ENCODE peak calls at places on chromosomes 5 and 9, in four cellular contexts. A is adipocyte, F is ovary, I is thoracic aorta. T is an unnamed sample.

GRCh38 chr5:20958641-20959040 is 970.6 kb upstream of the CDH18 start:
- DNase-seq in A (no peak), F (no peak), I (no peak), T (no peak)

GRCh38 chr5:66302344-66302743 is 158.2 kb downstream of the SREK1 start:
- DNase-seq in F (no peak), A (no peak), I (no peak), T (no peak)

GRCh38 chr9:86252870-86253269 is 6.6 kb downstream of the C9orf153 start:
- DNase-seq in I (no peak), F (no peak), A (no peak), T (no peak)

GRCh38 chr5:146111409-146111808 is 6.0 kb upstream of the PLAC8L1 start:
- DNase-seq in A (no peak), F (no peak), I (no peak), T (no peak)

GRCh38 chr5:125576823-125577222 is 830.4 kb upstream of the ZNF608 start:
- DNase-seq in I (no peak), A (no peak), F (no peak), T (no peak)

GRCh38 chr5:113061851-113062631 is 85.4 kb downstream of the DCP2 start:
- DNase-seq in I (no peak), F (no peak), A (peak; percentile 67), T (no peak)

GRCh38 chr5:95664204-95664786 is 17.7 kb downstream of the RFESD start:
- DNase-seq in A (peak; percentile 78), F (no peak), I (no peak), T (peak; percentile 38)

GRCh38 chr5:149817539-149817938 is 87.4 kb downstream of the PPARGC1B start:
- DNase-seq in I (no peak), F (no peak), A (no peak), T (no peak)

GRCh38 chr5:138631204-138631928 is 56.2 kb upstream of the HSPA9 start:
- DNase-seq in F (no peak), I (no peak), A (no peak), T (no peak)

GRCh38 chr9:136921718-136922117 is 22.8 kb downstream of the FBXW5 start:
- DNase-seq in I (no peak), A (no peak), F (no peak), T (no peak)

GRCh38 chr5:57666582-57666981 is 184.0 kb upstream of the ACTBL2 start:
- DNase-seq in I (no peak), F (no peak), A (no peak), T (no peak)

GRCh38 chr9:1152171-1152570 is 102.0 kb downstream of the DMRT2 start:
- DNase-seq in A (no peak), I (no peak), F (no peak), T (no peak)

GRCh38 chr9:89038354-89039091 is 47.3 kb downstream of the S1PR3 start:
- DNase-seq in I (no peak), F (no peak), A (peak; percentile 86), T (peak; percentile 8)

GRCh38 chr9:86829496-86830046 is 117.7 kb downstream of the GAS1 start:
- DNase-seq in A (peak; percentile 29), F (no peak), I (no peak), T (no peak)

GRCh38 chr9:136857606-136858412 is 5.7 kb downstream of the MAMDC4 start:
- DNase-seq in F (peak; percentile 15), I (no peak), A (no peak), T (no peak)

GRCh38 chr5:63131618-63132285 is 553.1 kb downstream of the LRRC70 start:
- DNase-seq in A (no peak), F (no peak), I (no peak), T (peak; percentile 4)

GRCh38 chr5:132498152-132498551 is 7.6 kb upstream of the IRF1 start:
- DNase-seq in I (peak; percentile 30), A (peak; percentile 74), F (no peak), T (no peak)

GRCh38 chr9:99255651-99256050 is 33.6 kb downstream of the SEC61B start:
- DNase-seq in I (no peak), F (no peak), A (no peak), T (no peak)

GRCh38 chr5:150407097-150407720 is 5.5 kb downstream of the CD74 start:
- DNase-seq in A (no peak), F (no peak), I (no peak), T (no peak)

GRCh38 chr9:133877327-133877726 is 114.8 kb downstream of the VAV2 start:
- DNase-seq in F (no peak), I (no peak), A (no peak), T (no peak)

GRCh38 chr5:174612686-174613085 is 111.7 kb upstream of the MSX2 start:
- DNase-seq in A (no peak), F (no peak), I (no peak), T (no peak)

GRCh38 chr9:77374266-77374665 is 196.9 kb downstream of the VPS13A start:
- DNase-seq in A (peak; percentile 14), I (no peak), F (no peak), T (no peak)

GRCh38 chr5:175889910-175890684 is 18.7 kb downstream of the CPLX2 start:
- DNase-seq in I (no peak), A (no peak), F (no peak), T (no peak)

GRCh38 chr5:87156631-87157030 is 111.1 kb upstream of the RASA1 start:
- DNase-seq in I (no peak), F (no peak), A (no peak), T (no peak)

GRCh38 chr9:134591573-134591981 is 50.0 kb upstream of the COL5A1 start:
- DNase-seq in F (no peak), A (peak; percentile 82), I (no peak), T (no peak)

GRCh38 chr9:7976167-7976755 is 176.7 kb upstream of the DMAC1 start:
- DNase-seq in F (no peak), I (no peak), A (no peak), T (no peak)

GRCh38 chr5:333945-334344 is 12.4 kb downstream of the AHRR start:
- DNase-seq in F (no peak), A (no peak), I (no peak), T (no peak)

GRCh38 chr5:90461303-90461702 is 13.3 kb downstream of the MBLAC2 start:
- DNase-seq in A (no peak), I (no peak), F (no peak), T (no peak)

GRCh38 chr9:114488398-114489129 is 16.7 kb downstream of the WHRN start:
- DNase-seq in I (no peak), A (no peak), F (no peak), T (no peak)

GRCh38 chr9:36802171-36802920 is 229.7 kb downstream of the MELK start:
- DNase-seq in I (no peak), F (no peak), A (peak; percentile 51), T (no peak)

GRCh38 chr9:14372437-14373318 is 58.7 kb upstream of the NFIB start:
- DNase-seq in I (peak; percentile 30), A (peak; percentile 74), F (peak; percentile 39), T (peak; percentile 45)

GRCh38 chr5:34676409-34676808 is 20.3 kb downstream of the RAI14 start:
- DNase-seq in A (peak; percentile 55), F (no peak), I (no peak), T (no peak)

GRCh38 chr5:77936365-77936693 is 160.2 kb upstream of the TBCA start:
- DNase-seq in I (no peak), A (no peak), F (no peak), T (no peak)

GRCh38 chr5:138706655-138707480 is 46.4 kb upstream of the CTNNA1 start:
- DNase-seq in I (no peak), F (no peak), A (peak; percentile 56), T (no peak)

GRCh38 chr9:15480028-15480427 is 30.7 kb downstream of the PSIP1 start:
- DNase-seq in I (no peak), F (no peak), A (no peak), T (no peak)

DNA sequence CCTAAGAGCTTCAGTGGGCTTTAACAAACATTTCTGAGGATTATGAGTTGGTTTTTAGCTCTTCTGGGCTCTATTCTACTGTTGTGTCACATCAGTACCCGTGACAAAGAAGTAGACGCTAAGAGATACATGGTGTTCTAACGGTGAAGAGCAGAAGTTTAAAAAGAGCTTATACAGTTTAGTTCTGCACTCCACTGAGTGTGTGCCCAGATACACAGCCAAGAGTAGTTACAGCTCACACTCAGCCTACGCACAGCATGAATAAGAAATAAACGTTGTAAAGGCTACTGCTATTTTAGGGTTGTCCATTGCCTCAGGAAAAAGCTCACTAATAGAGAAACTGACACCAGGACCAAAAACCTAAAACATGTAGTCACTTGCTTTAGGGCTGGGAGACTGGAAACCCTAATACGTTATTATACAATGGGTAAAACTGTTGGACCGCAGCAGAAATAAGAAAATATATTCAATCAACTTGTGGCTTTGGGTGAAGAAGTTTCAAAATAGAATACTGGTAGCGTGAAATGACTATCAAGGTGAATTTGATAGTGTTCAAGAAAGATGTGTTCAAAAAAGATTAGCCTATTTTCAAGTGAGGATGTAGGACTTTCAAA is 34.7 kb downstream of the PSIP1 start:
- DNase-seq in A (no peak), F (no peak), I (no peak), T (no peak)
- H3K36me3 ChIP-seq in A (peaks cover 19% of the 10 kb centered on the region), F (no peaks in the 10 kb centered on the region), I (no peaks in the 10 kb centered on the region), T (peaks cover 17% of the 10 kb centered on the region)

DNA sequence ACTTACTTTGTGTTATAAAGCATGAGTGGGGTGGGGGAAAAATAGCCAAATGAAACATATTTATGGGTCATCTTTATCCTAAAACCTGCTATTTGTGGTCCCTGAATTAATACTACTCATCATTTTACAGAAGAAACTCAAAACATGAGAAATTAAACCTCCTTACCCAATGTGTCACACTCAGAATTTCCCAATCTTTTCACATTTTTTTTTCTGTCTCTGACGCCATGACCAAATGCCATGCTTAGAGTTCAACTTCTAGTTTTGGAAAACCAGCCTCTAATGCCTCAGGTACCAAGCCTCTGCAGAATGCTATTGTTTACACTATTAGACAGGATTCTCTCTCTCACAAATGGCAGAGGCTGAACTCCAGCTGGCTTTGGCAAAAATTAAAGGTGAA is 505.5 kb upstream of the WWC1 start:
- DNase-seq in A (no peak), I (no peak), F (no peak), T (no peak)
- H3K36me3 ChIP-seq in A (no peaks in the 10 kb centered on the region), I (no peaks in the 10 kb centered on the region), F (no peaks in the 10 kb centered on the region), T (no peaks in the 10 kb centered on the region)

GRCh38 chr5:178149199-178149932 is 4.3 kb downstream of the NHP2 start:
- DNase-seq in A (peak; percentile 27), I (no peak), F (no peak), T (no peak)

GRCh38 chr5:178143246-178143645 is 10.4 kb downstream of the NHP2 start:
- DNase-seq in I (no peak), F (no peak), A (no peak), T (no peak)

GRCh38 chr5:178143901-178144300 is 9.8 kb downstream of the NHP2 start:
- DNase-seq in I (no peak), A (no peak), F (peak; percentile 81), T (no peak)

GRCh38 chr5:178147406-178147805 is 6.3 kb downstream of the NHP2 start:
- DNase-seq in I (no peak), F (no peak), A (no peak), T (no peak)

GRCh38 chr5:178145965-178146820 is 7.5 kb downstream of the NHP2 start:
- DNase-seq in A (peak; percentile 64), F (peak; percentile 33), I (no peak), T (peak; percentile 20)
- H3K36me3 ChIP-seq in A (peaks cover 83% of the 10 kb centered on the region), F (no peaks in the 10 kb centered on the region), I (peaks cover 72% of the 10 kb centered on the region), T (peaks cover 69% of the 10 kb centered on the region)

DNA sequence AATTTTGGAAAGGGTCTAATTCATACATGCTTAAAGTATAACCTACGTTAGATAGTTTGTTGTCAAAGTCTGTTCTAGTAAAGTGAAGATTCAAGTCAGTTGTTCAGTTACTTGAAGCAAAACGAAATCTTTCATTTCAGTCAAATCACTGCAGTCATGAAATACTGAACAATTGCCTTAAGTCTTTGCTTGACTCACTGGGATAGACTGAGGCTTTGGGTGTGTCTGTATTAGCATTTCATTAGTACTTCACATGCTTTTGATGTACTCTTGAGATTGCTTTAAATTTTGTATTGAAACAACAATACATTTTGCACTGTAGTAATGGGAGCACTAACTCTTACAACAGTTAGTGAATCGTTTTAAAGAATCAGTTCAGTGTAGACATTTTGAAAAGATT is 4.0 kb upstream of the CMYA5 start:
- DNase-seq in F (no peak), A (peak; percentile 33), I (no peak), T (no peak)
- H3K36me3 ChIP-seq in F (no peaks in the 10 kb centered on the region), A (peaks cover 38% of the 10 kb centered on the region), I (peaks cover 10% of the 10 kb centered on the region), T (peaks cover 23% of the 10 kb centered on the region)

GRCh38 chr9:121840838-121841760 is 189.7 kb downstream of the DAB2IP start:
- DNase-seq in F (peak; percentile 7), A (no peak), I (no peak), T (no peak)
- H3K36me3 ChIP-seq in F (no peaks in the 10 kb centered on the region), A (no peaks in the 10 kb centered on the region), I (no peaks in the 10 kb centered on the region), T (no peaks in the 10 kb centered on the region)

T was measured in A673.